ENCODE peak calls at places on chromosomes 1 and 21, in six cellular contexts. L is ovary, V is K562, B is fibroblast of lung, D is astrocyte of the spinal cord, E is left ventricle myocardium inferior. S is an unnamed sample.
A peak's percentile ranks its signal among the peaks of the same experiment; 100 is the strongest.

GRCh38 chr1:237227507-237227906 is 185.5 kb downstream of the RYR2 start:
- DNase-seq in D (no peak), E (peak; percentile 41), L (no peak), V (no peak), B (no peak), S (no peak)

GRCh38 chr1:165456114-165456513 is 11.2 kb upstream of the RXRG start:
- DNase-seq in D (no peak), L (no peak), V (no peak), E (no peak), B (no peak), S (no peak)

GRCh38 chr1:204896787-204897469 is 26.3 kb downstream of the NFASC start:
- DNase-seq in D (no peak), L (no peak), V (no peak), E (no peak), B (no peak), S (no peak)

GRCh38 chr1:8373547-8374270 is 55.8 kb downstream of the SLC45A1 start:
- DNase-seq in V (no peak), E (peak; percentile 77), L (peak; percentile 77), B (peak; percentile 91), D (peak; percentile 83), S (peak; percentile 89)

GRCh38 chr1:47487826-47488450 is 50.1 kb downstream of the FOXD2 start:
- DNase-seq in B (no peak), V (no peak), L (no peak), E (no peak), D (no peak), S (peak; percentile 23)

GRCh38 chr1:43482240-43482639 is 28.5 kb upstream of the HYI start:
- DNase-seq in L (no peak), D (no peak), B (no peak), V (no peak), E (no peak), S (no peak)

GRCh38 chr1:150008699-150009098 is 1.8 kb downstream of the OTUD7B start:
- DNase-seq in D (no peak), E (no peak), B (no peak), L (no peak), V (no peak), S (no peak)

GRCh38 chr1:72064301-72064700 is 218.0 kb downstream of the NEGR1 start:
- DNase-seq in D (no peak), L (no peak), V (no peak), B (no peak), E (no peak), S (no peak)

GRCh38 chr1:210292276-210292851 is 36.3 kb upstream of the HHAT start:
- DNase-seq in V (peak; percentile 24), B (peak; percentile 45), D (peak; percentile 30), E (peak; percentile 64), L (peak; percentile 49), S (no peak)

GRCh38 chr1:96581786-96582185 is 139.8 kb upstream of the PTBP2 start:
- DNase-seq in V (no peak), L (no peak), D (no peak), E (no peak), B (no peak), S (no peak)

GRCh38 chr21:15552914-15553491 is 176.8 kb upstream of the USP25 start:
- DNase-seq in D (peak; percentile 37), B (peak; percentile 1), L (no peak), V (no peak), E (no peak), S (peak; percentile 39)

GRCh38 chr1:56189454-56189853 is 389.9 kb downstream of the PLPP3 start:
- DNase-seq in E (no peak), B (no peak), D (no peak), L (no peak), V (no peak), S (no peak)

GRCh38 chr1:42333662-42334239 is 1.3 kb downstream of the FOXJ3 start:
- DNase-seq in V (no peak), E (no peak), D (peak; percentile 17), L (no peak), B (no peak), S (peak; percentile 30)

GRCh38 chr21:15495965-15496364 is 233.8 kb upstream of the USP25 start:
- DNase-seq in D (peak; percentile 23), V (no peak), B (peak; percentile 27), L (no peak), E (no peak), S (peak; percentile 85)

GRCh38 chr1:53369761-53370160 is 41.9 kb upstream of the LRP8 start:
- DNase-seq in V (no peak), D (no peak), B (no peak), L (no peak), E (no peak), S (no peak)

GRCh38 chr1:49351744-49352143 is 575.1 kb upstream of the BEND5 start:
- DNase-seq in D (peak; percentile 25), L (no peak), B (peak; percentile 74), V (no peak), E (no peak), S (peak; percentile 16)

GRCh38 chr1:169928438-169929209 is 34.9 kb upstream of the SCYL3 start:
- DNase-seq in E (no peak), L (no peak), D (peak; percentile 70), V (peak; percentile 33), B (peak; percentile 62), S (peak; percentile 76)

GRCh38 chr1:197224160-197224559 is 43.9 kb upstream of the CRB1 start:
- DNase-seq in V (no peak), L (no peak), D (no peak), B (no peak), E (no peak), S (no peak)

GRCh38 chr1:81834921-81835698 is 34.4 kb downstream of the ADGRL2 start:
- DNase-seq in E (peak; percentile 27), D (peak; percentile 26), V (no peak), L (no peak), B (peak; percentile 76), S (peak; percentile 59)

GRCh38 chr1:32100359-32100758 is 7.5 kb upstream of the KPNA6 start:
- DNase-seq in B (no peak), E (peak; percentile 41), V (peak; percentile 30), D (peak; percentile 8), L (no peak), S (peak; percentile 59)

DNA sequence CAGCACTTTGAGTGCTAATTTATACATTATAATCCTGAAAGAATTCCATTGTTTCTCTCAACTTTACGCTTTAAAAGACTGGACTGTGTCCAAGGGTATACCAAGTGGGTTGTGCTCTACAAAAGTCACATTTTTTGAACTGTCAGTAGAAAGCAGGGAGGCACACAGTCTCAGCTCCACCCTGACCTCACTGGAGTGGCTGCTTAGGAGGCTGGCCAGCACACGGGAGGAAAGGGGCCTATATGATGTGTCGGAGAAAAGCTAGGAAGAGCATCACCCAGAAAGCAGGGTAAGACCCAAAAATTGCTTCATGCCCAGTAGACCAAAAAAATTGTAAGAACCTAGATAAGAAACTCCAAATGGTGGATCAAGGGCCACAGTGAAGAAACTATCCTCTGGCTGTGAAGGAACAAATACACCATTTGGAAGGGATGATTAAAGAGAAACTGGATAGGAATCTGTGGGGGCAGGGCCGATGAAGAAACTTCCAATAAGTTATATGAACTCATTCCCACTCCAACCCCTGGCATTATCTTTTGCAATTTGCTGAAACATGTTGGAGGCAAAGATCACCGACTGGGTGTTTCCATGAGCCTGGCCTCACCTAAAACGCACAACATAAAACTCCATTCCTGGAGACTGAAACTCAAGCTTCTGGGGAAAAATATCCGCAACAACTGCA is 1.9 kb downstream of the S100A10 start:
- DNase-seq in B (no peak), L (no peak), D (no peak), E (no peak), V (no peak), S (no peak)
- H3K4me3 ChIP-seq in B (peak overlapping the region; percentile 66), L (peak overlapping the region; percentile 61), D (peak overlapping the region; percentile 97), E (peak overlapping the region; percentile 94), V (no peak overlapping the region), S (peak overlapping the region; percentile 66)

DNA sequence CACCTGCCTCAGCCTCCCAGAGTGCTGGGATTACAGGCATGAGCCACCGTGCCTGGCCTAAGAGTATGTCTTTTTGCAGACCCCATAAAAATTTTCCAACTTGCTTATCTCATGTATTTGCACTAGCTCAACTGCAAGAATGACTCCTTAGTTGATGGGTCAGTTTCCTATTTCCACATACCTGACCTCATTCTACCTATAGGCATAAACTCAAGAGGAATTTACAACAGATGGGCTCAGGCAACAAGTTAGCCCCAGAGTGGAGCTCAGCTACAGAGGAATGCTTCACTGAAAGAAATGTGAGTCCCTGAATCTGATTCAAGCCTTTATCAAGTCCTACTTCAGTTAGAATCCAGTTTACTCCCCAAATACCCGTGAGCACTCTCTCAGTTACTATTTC is 5.3 kb upstream of the SLC37A1 start:
- DNase-seq in V (no peak), E (no peak), B (no peak), L (no peak), D (no peak), S (no peak)
- H3K4me3 ChIP-seq in V (no peak overlapping the region), E (no peak overlapping the region), B (no peak overlapping the region), L (no peak overlapping the region), D (no peak overlapping the region), S (no peak overlapping the region)

DNA sequence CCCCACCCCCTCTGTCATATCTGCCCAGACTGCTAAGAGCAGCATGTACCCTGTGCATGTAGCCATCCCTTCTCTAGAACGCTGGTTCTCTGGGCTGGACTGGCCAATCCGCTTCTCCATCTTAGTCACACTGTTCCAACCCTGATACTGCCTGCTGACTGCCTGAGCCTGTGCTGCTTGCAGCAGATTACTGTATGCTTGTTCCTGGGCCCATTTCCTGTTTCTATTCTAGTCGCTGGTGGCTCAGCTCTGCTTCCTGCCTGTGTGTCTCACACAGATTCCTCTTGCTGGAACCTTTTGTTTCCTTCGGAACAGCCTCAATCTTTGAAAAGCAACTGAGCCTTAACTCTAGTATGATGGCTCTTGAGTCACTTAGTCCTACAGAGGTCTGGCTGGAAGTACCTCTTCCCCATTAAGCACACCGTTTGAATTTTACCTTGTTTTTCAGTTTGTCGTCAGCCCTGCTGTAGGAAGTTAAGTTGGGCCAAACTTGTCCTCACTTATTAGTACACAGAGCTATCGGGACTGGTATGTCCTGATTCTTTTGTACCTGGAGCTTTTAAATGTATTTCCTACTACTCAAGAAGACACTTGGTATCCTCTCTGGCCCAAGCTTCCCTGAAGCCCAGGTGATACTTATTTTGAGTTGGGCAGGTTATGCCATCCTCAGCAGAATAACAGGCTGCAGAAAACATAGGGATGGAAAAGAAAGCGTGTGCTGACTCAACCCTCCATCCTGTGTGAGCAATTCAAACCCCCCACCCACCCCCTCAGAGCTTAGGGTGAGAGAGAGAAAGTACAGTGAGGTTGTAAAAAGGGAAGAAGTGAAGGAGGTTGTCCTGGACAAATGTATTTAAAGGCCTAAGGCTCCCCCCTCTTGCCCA is 43.4 kb upstream of the PIGV start:
- DNase-seq in L (peak; percentile 32), E (peak; percentile 76), B (peak; percentile 94), D (peak; percentile 91), V (peak; percentile 91), S (peak; percentile 93)
- H3K4me3 ChIP-seq in L (no peak overlapping the region), E (peak overlapping the region; percentile 32), B (no peak overlapping the region), D (no peak overlapping the region), V (no peak overlapping the region), S (no peak overlapping the region)

GRCh38 chr1:68544651-68545050 is 47.8 kb upstream of the DEPDC1 start:
- DNase-seq in B (no peak), V (no peak), D (no peak), E (no peak), L (no peak), S (no peak)
- H3K4me3 ChIP-seq in B (no peak overlapping the region), V (no peak overlapping the region), D (no peak overlapping the region), E (no peak overlapping the region), L (no peak overlapping the region), S (no peak overlapping the region)